ENCODE peak calls at places on chromosome 22, in nine cellular contexts. E is heart left ventricle, Z is cardiac muscle cell, N is fibroblast of mammary gland, K is chondrocyte, T is neural progenitor cell, G is kidney epithelial cell, Q is BJ, P is mesothelial cell of epicardium. V is an unnamed sample.

GRCh38 chr22:31244044-31244942 is 32.2 kb downstream of the LIMK2 start:
- DNase-seq in K (peak), Q (peak), P (peak), E (no peak), Z (peak), T (peak), G (peak), N (peak), V (no peak)

GRCh38 chr22:27372969-27373670 is 428.4 kb downstream of the MN1 start:
- DNase-seq in E (no peak), Z (peak), T (peak), N (no peak), G (no peak), K (no peak), Q (no peak), P (peak), V (no peak)

GRCh38 chr22:41132555-41132954 is 40.2 kb downstream of the EP300 start:
- DNase-seq in N (peak), E (no peak), P (no peak), G (no peak), K (no peak), Q (no peak), T (no peak), Z (no peak), V (no peak)

GRCh38 chr22:32380991-32381390 is 23.3 kb downstream of the RFPL3 start:
- DNase-seq in N (no peak), P (no peak), K (no peak), Q (no peak), G (no peak), Z (no peak), E (no peak), T (no peak), V (no peak)

GRCh38 chr22:20550057-20550817 is 42.8 kb downstream of the MED15 start:
- DNase-seq in K (no peak), T (no peak), G (no peak), Q (no peak), N (peak), P (no peak), E (no peak), Z (no peak), V (no peak)

GRCh38 chr22:38845368-38845740 is 1.5 kb upstream of the NPTXR start:
- DNase-seq in Q (no peak), N (no peak), P (no peak), Z (no peak), K (no peak), E (no peak), T (no peak), G (no peak), V (no peak)

GRCh38 chr22:33116846-33117547 is 58.8 kb upstream of the SYN3 start:
- DNase-seq in N (no peak), T (no peak), K (no peak), G (no peak), P (no peak), E (no peak), Z (no peak), Q (no peak), V (no peak)

GRCh38 chr22:28885939-28886338 is 2.6 kb downstream of the ZNRF3 start:
- DNase-seq in T (no peak), G (no peak), N (no peak), Q (no peak), K (no peak), E (no peak), Z (no peak), P (no peak), V (no peak)

GRCh38 chr22:26558246-26558895 is 31.6 kb downstream of the TPST2 start:
- DNase-seq in P (no peak), Q (no peak), K (no peak), G (no peak), T (no peak), N (peak), Z (no peak), E (no peak), V (peak)

GRCh38 chr22:39954584-39955055 is 5.6 kb upstream of the TMA7B start:
- DNase-seq in Z (no peak), G (peak), Q (peak), T (no peak), E (no peak), K (no peak), P (no peak), N (peak), V (peak)

GRCh38 chr22:32005453-32005852 is 37.6 kb upstream of the SLC5A1 start:
- DNase-seq in T (no peak), Q (no peak), K (no peak), N (peak), Z (no peak), P (no peak), E (no peak), G (peak), V (peak)

GRCh38 chr22:39176067-39176621 is 23.7 kb upstream of the CBX7 start:
- DNase-seq in E (peak), Q (no peak), N (peak), G (no peak), T (peak), P (peak), K (peak), Z (peak), V (no peak)

GRCh38 chr22:35589071-35589735 is 27.9 kb downstream of the MB start:
- DNase-seq in Q (peak), P (no peak), G (peak), E (no peak), Z (no peak), T (no peak), N (peak), K (no peak), V (peak)

GRCh38 chr22:40324468-40325305 is 21.6 kb upstream of the ADSL start:
- DNase-seq in Q (no peak), P (no peak), G (no peak), E (no peak), K (no peak), N (no peak), T (no peak), Z (no peak), V (no peak)

GRCh38 chr22:46536559-46537220 is 730 bp downstream of the CELSR1 start:
- DNase-seq in Z (peak), G (no peak), T (peak), Q (no peak), P (no peak), K (peak), N (no peak), E (no peak), V (no peak)
- TF ChIP-seq CTCF in Z (no peak), G (no peak), T (no peak), Q (no peak), P (no peak), K (peak), N (no peak), E (no peak), V (no peak)

GRCh38 chr22:49158741-49159564 is 668.7 kb downstream of the BRD1 start:
- DNase-seq in K (no peak), Q (no peak), G (no peak), N (no peak), Z (no peak), P (no peak), E (no peak), T (no peak), V (no peak)
- TF ChIP-seq CTCF in K (no peak), Q (no peak), G (no peak), N (no peak), Z (no peak), P (no peak), E (no peak), T (no peak), V (no peak)

GRCh38 chr22:23242473-23243001 is 62.2 kb downstream of the BCR start:
- DNase-seq in K (no peak), Z (peak), E (no peak), G (no peak), Q (no peak), P (no peak), N (no peak), T (peak), V (no peak)
- TF ChIP-seq CTCF in K (peak), Z (peak), E (no peak), G (no peak), Q (no peak), P (no peak), N (no peak), T (no peak), V (no peak)

DNA sequence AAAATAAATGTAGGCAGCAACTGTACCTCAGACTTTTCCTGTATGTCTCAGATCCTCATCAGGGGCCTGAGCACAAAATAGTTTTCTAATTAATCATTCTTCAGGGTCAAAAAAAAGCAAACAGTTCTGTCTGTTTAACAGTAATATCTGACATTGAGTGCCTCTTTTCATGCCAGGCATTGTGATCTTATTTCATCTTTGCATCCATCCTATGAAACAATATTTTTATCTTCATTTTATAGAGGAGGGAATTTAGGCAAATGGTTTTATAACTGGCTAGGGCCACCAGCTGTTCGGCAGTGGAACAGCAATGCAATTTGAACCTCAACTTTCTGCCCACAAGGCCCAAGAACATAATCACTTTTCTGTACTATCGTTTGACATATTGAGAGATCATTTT is 145.6 kb downstream of the WNT7B start:
- DNase-seq in N (peak), K (no peak), T (no peak), E (no peak), Q (no peak), Z (no peak), G (no peak), P (no peak), V (no peak)
- TF ChIP-seq CTCF in N (peak), K (peak), T (no peak), E (peak), Q (peak), Z (peak), G (peak), P (no peak), V (peak)

GRCh38 chr22:17749605-17750395 is 24.5 kb downstream of the BID start:
- DNase-seq in E (peak), Z (no peak), G (no peak), P (no peak), K (no peak), N (no peak), T (peak), Q (no peak), V (no peak)

GRCh38 chr22:17751596-17751995 is 22.7 kb downstream of the BID start:
- DNase-seq in T (no peak), Q (no peak), E (no peak), G (no peak), Z (no peak), N (no peak), K (no peak), P (no peak), V (no peak)

GRCh38 chr22:17753401-17753989 is 20.8 kb downstream of the BID start:
- DNase-seq in G (no peak), Q (no peak), T (no peak), N (peak), Z (no peak), K (no peak), P (no peak), E (no peak), V (no peak)

GRCh38 chr22:17748555-17749353 is 25.5 kb downstream of the BID start:
- DNase-seq in T (peak), K (no peak), Q (no peak), G (no peak), Z (peak), E (peak), P (no peak), N (no peak), V (no peak)

DNA sequence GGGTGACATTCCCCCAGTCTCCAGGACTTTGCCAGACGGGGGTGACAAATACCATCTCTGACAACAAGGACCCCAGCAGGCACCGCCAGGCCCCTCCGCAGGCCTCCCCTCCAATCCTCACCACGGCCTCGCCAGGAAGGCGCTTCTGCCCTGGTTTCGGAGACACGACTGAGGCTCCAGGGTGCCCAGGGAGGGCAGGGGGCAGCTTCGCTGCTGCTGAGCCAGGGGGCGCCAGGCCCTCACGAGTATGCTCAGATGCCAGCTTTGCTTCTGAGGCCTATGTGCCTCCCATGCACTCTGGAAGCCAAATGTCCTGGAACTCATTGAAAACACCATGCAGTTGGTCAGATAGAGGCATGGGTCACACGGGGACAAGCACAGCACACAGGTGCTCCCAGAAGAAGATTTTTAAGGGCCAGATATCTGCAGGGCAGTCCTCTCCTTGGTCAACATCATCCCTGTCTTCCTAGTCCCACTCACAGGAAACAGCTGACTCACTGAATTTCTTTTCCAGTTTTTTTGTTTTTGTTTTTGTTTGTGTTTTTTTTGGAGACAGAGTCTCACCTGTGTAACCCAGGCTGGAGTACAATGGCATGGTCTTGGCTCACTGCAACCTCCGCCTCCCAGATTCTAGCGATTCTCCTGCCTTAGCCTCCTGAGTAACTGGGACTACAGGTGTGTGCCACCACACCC is 19.9 kb downstream of the BID start:
- DNase-seq in N (no peak), G (no peak), Z (no peak), K (no peak), E (peak), T (peak), P (no peak), Q (no peak), V (no peak)
- TF ChIP-seq CTCF in N (no peak), G (peak), Z (peak), K (peak), E (peak), T (peak), P (no peak), Q (peak), V (peak)

DNA sequence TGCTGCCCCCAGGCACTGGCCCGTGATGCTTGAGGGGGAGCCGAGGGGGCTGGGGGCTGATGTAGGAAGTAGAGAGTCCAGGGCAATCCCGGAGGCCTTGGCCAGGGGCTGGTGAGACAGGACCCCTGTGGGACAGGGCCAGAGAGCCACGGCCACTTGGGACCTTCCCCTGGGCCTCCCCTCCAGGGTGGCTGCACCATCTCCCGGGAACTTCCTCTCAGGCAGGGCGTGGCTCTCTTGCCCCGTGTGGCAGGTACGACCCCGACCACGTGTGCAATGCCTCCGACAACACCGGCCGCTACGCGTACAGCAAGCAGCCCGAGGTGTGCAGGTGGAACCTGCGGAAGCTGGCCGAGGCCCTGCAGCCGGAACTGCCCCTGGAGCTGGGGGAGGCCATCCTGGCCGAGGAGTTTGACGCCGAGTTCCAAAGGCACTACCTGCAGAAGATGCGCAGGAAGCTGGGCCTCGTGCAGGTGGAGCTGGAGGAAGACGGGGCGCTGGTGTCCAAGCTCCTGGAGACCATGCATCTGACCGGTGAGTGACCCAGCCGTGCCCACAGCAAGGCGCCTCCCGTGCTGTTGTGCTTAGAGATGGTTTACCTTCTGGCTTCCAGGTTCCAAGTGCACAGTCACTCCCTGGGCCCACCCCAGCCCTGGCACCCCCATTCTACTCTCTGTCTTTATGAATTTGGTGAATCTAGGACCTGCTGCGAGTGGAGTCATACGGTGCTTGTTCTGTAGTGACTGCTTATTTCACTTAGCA is 9.7 kb downstream of the SELENOO start:
- DNase-seq in K (no peak), Q (no peak), G (no peak), Z (no peak), N (no peak), E (no peak), P (no peak), T (no peak), V (no peak)
- TF ChIP-seq CTCF in K (no peak), Q (no peak), G (no peak), Z (no peak), N (no peak), E (no peak), P (no peak), T (no peak), V (no peak)

DNA sequence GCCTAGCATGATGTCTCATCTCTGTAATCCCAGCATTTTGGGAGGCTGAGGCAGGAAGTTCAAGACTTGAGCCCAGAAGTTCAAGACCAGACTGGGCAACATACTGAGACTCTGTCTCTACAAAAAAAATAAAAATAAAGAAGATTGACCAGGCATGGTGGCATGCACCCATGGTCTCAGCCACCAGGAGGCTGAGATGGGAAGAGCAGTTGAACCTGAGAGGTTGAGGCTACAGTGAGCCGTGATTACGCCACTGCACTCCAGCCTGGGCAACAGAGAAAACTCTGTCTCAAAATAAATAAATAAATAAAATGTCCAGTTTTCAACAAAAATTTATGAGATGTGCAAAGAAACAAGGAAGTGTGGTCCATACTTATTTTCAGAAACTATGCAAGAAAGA is 28.3 kb downstream of the EFCAB6 start:
- DNase-seq in P (no peak), Z (no peak), K (no peak), E (no peak), N (no peak), G (no peak), Q (no peak), T (no peak), V (no peak)
- TF ChIP-seq CTCF in P (peak), Z (peak), K (peak), E (no peak), N (peak), G (no peak), Q (peak), T (peak), V (no peak)

GRCh38 chr22:19361501-19362103 is 69.9 kb downstream of the HIRA start:
- DNase-seq in N (no peak), G (peak), K (no peak), E (no peak), P (no peak), T (no peak), Z (no peak), Q (no peak), V (no peak)

GRCh38 chr22:19359554-19360299 is 68.2 kb upstream of the CLTCL1 start:
- DNase-seq in P (no peak), T (no peak), Z (no peak), K (no peak), N (no peak), E (no peak), Q (no peak), G (no peak), V (no peak)

GRCh38 chr22:19360862-19361261 is 69.3 kb upstream of the CLTCL1 start:
- DNase-seq in P (no peak), K (no peak), G (no peak), N (no peak), T (no peak), Q (no peak), Z (no peak), E (no peak), V (no peak)

GRCh38 chr22:19358703-19359553 is 67.4 kb upstream of the CLTCL1 start:
- DNase-seq in Q (no peak), N (no peak), Z (no peak), T (no peak), P (no peak), G (no peak), E (no peak), K (no peak), V (no peak)

DNA sequence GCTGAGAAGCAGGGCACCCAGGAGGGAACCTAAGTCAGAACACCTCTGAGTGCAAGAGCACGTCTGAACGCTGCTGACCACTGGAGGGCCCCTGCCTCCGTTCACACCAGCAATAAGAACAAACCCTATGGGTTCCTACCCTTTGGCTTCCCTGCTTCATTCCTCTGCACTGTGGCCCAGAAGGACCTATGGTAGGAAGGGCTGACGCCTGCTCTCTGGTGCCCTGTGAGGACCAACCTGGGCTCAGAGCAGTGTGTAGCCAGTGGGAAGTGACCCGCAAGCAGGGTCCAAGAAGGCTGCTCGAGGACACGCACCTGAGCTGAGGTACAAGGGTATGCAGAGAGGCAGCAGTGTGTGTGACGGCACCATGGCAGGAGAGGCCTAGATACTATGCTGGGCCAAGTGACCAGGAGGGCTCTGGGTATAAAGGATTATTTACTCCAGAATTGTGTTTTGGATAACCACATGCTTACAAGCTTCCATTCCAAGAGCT is 68.8 kb upstream of the CLTCL1 start:
- DNase-seq in E (no peak), K (no peak), G (no peak), Q (no peak), P (no peak), T (no peak), N (no peak), Z (no peak), V (no peak)
- TF ChIP-seq CTCF in E (no peak), K (no peak), G (no peak), Q (no peak), P (no peak), T (no peak), N (no peak), Z (no peak), V (no peak)

GRCh38 chr22:36798671-36799066 is 18.2 kb downstream of the PVALB start:
- DNase-seq in T (no peak), G (no peak), K (no peak), N (no peak), Z (no peak), Q (no peak), P (no peak), E (no peak), V (no peak)
- TF ChIP-seq CTCF in T (no peak), G (no peak), K (no peak), N (no peak), Z (no peak), Q (no peak), P (no peak), E (no peak), V (no peak)

GRCh38 chr22:46027219-46028068 is 50.5 kb upstream of the WNT7B start:
- DNase-seq in N (no peak), E (peak), G (no peak), Q (no peak), Z (peak), K (peak), T (peak), P (no peak), V (no peak)
- TF ChIP-seq CTCF in N (no peak), E (no peak), G (no peak), Q (no peak), Z (no peak), K (no peak), T (no peak), P (no peak), V (no peak)